ENCODE peak calls at places on chromosomes 2 and 18, in seven cellular contexts. One of them, this sample, is unnamed.

GRCh38 chr2:241914542-241914941 is 45.0 kb downstream of the RTP5 start:
- DNase-seq in activated naive CD4-positive, alpha-beta T cell treated with anti-CD3 and anti-CD28 coated beads for 36 hours: no peak
- DNase-seq in activated CD8-positive, alpha-beta memory T cell treated with anti-CD3 and anti-CD28 coated beads, Interleukin-2, amount 50 U/mL, for 48 hours: no peak
- DNase-seq in stimulated activated naive CD8-positive, alpha-beta T cell treated with anti-CD3 and anti-CD28 coated beads, Interleukin-15, amount 100 ng/mL, for 72 hours: no peak
- DNase-seq in effector CD4-positive, alpha-beta T cell: no peak
- DNase-seq in cardiac fibroblast: no peak
- DNase-seq in chondrocyte: no peak
- DNase-seq in this sample: no peak

GRCh38 chr2:205002390-205002789 is 457.1 kb downstream of the PARD3B start:
- DNase-seq in activated CD8-positive, alpha-beta memory T cell treated with anti-CD3 and anti-CD28 coated beads, Interleukin-2, amount 50 U/mL, for 48 hours: no peak
- DNase-seq in cardiac fibroblast: no peak
- DNase-seq in chondrocyte: no peak
- DNase-seq in effector CD4-positive, alpha-beta T cell: no peak
- DNase-seq in activated naive CD4-positive, alpha-beta T cell treated with anti-CD3 and anti-CD28 coated beads for 36 hours: no peak
- DNase-seq in stimulated activated naive CD8-positive, alpha-beta T cell treated with anti-CD3 and anti-CD28 coated beads, Interleukin-15, amount 100 ng/mL, for 72 hours: no peak
- DNase-seq in this sample: no peak

GRCh38 chr2:39266139-39266805 is 22.5 kb upstream of the CDKL4 start:
- DNase-seq in cardiac fibroblast: peak
- DNase-seq in activated CD8-positive, alpha-beta memory T cell treated with anti-CD3 and anti-CD28 coated beads, Interleukin-2, amount 50 U/mL, for 48 hours: no peak
- DNase-seq in effector CD4-positive, alpha-beta T cell: no peak
- DNase-seq in stimulated activated naive CD8-positive, alpha-beta T cell treated with anti-CD3 and anti-CD28 coated beads, Interleukin-15, amount 100 ng/mL, for 72 hours: peak
- DNase-seq in chondrocyte: no peak
- DNase-seq in activated naive CD4-positive, alpha-beta T cell treated with anti-CD3 and anti-CD28 coated beads for 36 hours: peak
- DNase-seq in this sample: no peak

GRCh38 chr2:6945821-6946220 is 28.6 kb downstream of the RNF144A start:
- DNase-seq in activated CD8-positive, alpha-beta memory T cell treated with anti-CD3 and anti-CD28 coated beads, Interleukin-2, amount 50 U/mL, for 48 hours: no peak
- DNase-seq in chondrocyte: no peak
- DNase-seq in effector CD4-positive, alpha-beta T cell: no peak
- DNase-seq in stimulated activated naive CD8-positive, alpha-beta T cell treated with anti-CD3 and anti-CD28 coated beads, Interleukin-15, amount 100 ng/mL, for 72 hours: no peak
- DNase-seq in cardiac fibroblast: no peak
- DNase-seq in activated naive CD4-positive, alpha-beta T cell treated with anti-CD3 and anti-CD28 coated beads for 36 hours: no peak
- DNase-seq in this sample: no peak

GRCh38 chr2:42342061-42342794 is 18.8 kb downstream of the COX7A2L start:
- DNase-seq in cardiac fibroblast: peak
- DNase-seq in activated CD8-positive, alpha-beta memory T cell treated with anti-CD3 and anti-CD28 coated beads, Interleukin-2, amount 50 U/mL, for 48 hours: no peak
- DNase-seq in stimulated activated naive CD8-positive, alpha-beta T cell treated with anti-CD3 and anti-CD28 coated beads, Interleukin-15, amount 100 ng/mL, for 72 hours: no peak
- DNase-seq in chondrocyte: no peak
- DNase-seq in activated naive CD4-positive, alpha-beta T cell treated with anti-CD3 and anti-CD28 coated beads for 36 hours: no peak
- DNase-seq in effector CD4-positive, alpha-beta T cell: no peak
- DNase-seq in this sample: peak

GRCh38 chr2:68839260-68839833 is 31.9 kb downstream of the BMP10 start:
- DNase-seq in stimulated activated naive CD8-positive, alpha-beta T cell treated with anti-CD3 and anti-CD28 coated beads, Interleukin-15, amount 100 ng/mL, for 72 hours: peak
- DNase-seq in activated CD8-positive, alpha-beta memory T cell treated with anti-CD3 and anti-CD28 coated beads, Interleukin-2, amount 50 U/mL, for 48 hours: no peak
- DNase-seq in cardiac fibroblast: peak
- DNase-seq in activated naive CD4-positive, alpha-beta T cell treated with anti-CD3 and anti-CD28 coated beads for 36 hours: peak
- DNase-seq in effector CD4-positive, alpha-beta T cell: no peak
- DNase-seq in chondrocyte: no peak
- DNase-seq in this sample: peak

GRCh38 chr18:40208951-40209350 is 1746.1 kb upstream of the PIK3C3 start:
- DNase-seq in effector CD4-positive, alpha-beta T cell: no peak
- DNase-seq in chondrocyte: no peak
- DNase-seq in stimulated activated naive CD8-positive, alpha-beta T cell treated with anti-CD3 and anti-CD28 coated beads, Interleukin-15, amount 100 ng/mL, for 72 hours: no peak
- DNase-seq in activated CD8-positive, alpha-beta memory T cell treated with anti-CD3 and anti-CD28 coated beads, Interleukin-2, amount 50 U/mL, for 48 hours: no peak
- DNase-seq in cardiac fibroblast: no peak
- DNase-seq in activated naive CD4-positive, alpha-beta T cell treated with anti-CD3 and anti-CD28 coated beads for 36 hours: no peak
- DNase-seq in this sample: no peak

GRCh38 chr18:79786781-79787526 is 10.8 kb upstream of the KCNG2 start:
- DNase-seq in effector CD4-positive, alpha-beta T cell: no peak
- DNase-seq in activated naive CD4-positive, alpha-beta T cell treated with anti-CD3 and anti-CD28 coated beads for 36 hours: no peak
- DNase-seq in activated CD8-positive, alpha-beta memory T cell treated with anti-CD3 and anti-CD28 coated beads, Interleukin-2, amount 50 U/mL, for 48 hours: no peak
- DNase-seq in chondrocyte: peak
- DNase-seq in stimulated activated naive CD8-positive, alpha-beta T cell treated with anti-CD3 and anti-CD28 coated beads, Interleukin-15, amount 100 ng/mL, for 72 hours: no peak
- DNase-seq in cardiac fibroblast: peak
- DNase-seq in this sample: no peak

GRCh38 chr2:119823734-119824334 is 64.1 kb downstream of the PTPN4 start:
- DNase-seq in activated naive CD4-positive, alpha-beta T cell treated with anti-CD3 and anti-CD28 coated beads for 36 hours: peak
- DNase-seq in stimulated activated naive CD8-positive, alpha-beta T cell treated with anti-CD3 and anti-CD28 coated beads, Interleukin-15, amount 100 ng/mL, for 72 hours: no peak
- DNase-seq in cardiac fibroblast: peak
- DNase-seq in effector CD4-positive, alpha-beta T cell: peak
- DNase-seq in chondrocyte: no peak
- DNase-seq in activated CD8-positive, alpha-beta memory T cell treated with anti-CD3 and anti-CD28 coated beads, Interleukin-2, amount 50 U/mL, for 48 hours: no peak
- DNase-seq in this sample: peak